ENCODE peak calls at places on chromosomes 3 and 15, in five cellular contexts. O is Jurkat, Clone E6-1; A is GM12865; N is OCI-LY7; H is ovary. J is an unnamed sample.

GRCh38 chr15:39582286-39582976 is 1.6 kb downstream of the THBS1 start:
- DNase-seq in O (no peak), H (peak), A (no peak), N (no peak), J (no peak)

GRCh38 chr15:78696436-78696835 is 55.4 kb upstream of the CHRNB4 start:
- DNase-seq in A (no peak), H (no peak), O (no peak), N (no peak), J (no peak)

GRCh38 chr15:65049418-65049840 is 4.2 kb downstream of the SLC51B start:
- DNase-seq in H (peak), A (peak), N (peak), O (peak), J (peak)

GRCh38 chr3:11370134-11370533 is 97.9 kb downstream of the ATG7 start:
- DNase-seq in O (no peak), H (no peak), A (no peak), N (no peak), J (no peak)

GRCh38 chr3:181292984-181293383 is 303.4 kb upstream of the DNAJC19 start:
- DNase-seq in H (no peak), N (no peak), A (peak), O (no peak), J (no peak)

GRCh38 chr3:112640864-112641751 is at the start of gene CCDC80:
- DNase-seq in H (peak), N (no peak), O (no peak), A (peak), J (no peak)

GRCh38 chr3:20916966-20917606 is 731.1 kb upstream of the SGO1 start:
- DNase-seq in N (no peak), H (no peak), A (no peak), O (no peak), J (no peak)

GRCh38 chr15:83115831-83116565 is 8.6 kb downstream of the TM6SF1 start:
- DNase-seq in A (peak), N (no peak), O (no peak), H (no peak), J (no peak)

GRCh38 chr3:170572665-170573253 is 13.1 kb downstream of the SLC7A14 start:
- DNase-seq in H (no peak), O (no peak), A (peak), N (no peak), J (no peak)

GRCh38 chr3:141384157-141384556 is 15.9 kb downstream of the ZBTB38 start:
- DNase-seq in A (peak), O (no peak), N (no peak), H (no peak), J (no peak)

GRCh38 chr3:141386080-141386594 is 17.8 kb downstream of the ZBTB38 start:
- DNase-seq in H (no peak), A (no peak), N (peak), O (no peak), J (no peak)

GRCh38 chr3:141385386-141386079 is 17.2 kb downstream of the ZBTB38 start:
- DNase-seq in A (peak), O (no peak), H (no peak), N (peak), J (no peak)

GRCh38 chr3:141383555-141384129 is 15.3 kb downstream of the ZBTB38 start:
- DNase-seq in H (no peak), N (peak), O (no peak), A (peak), J (no peak)

DNA sequence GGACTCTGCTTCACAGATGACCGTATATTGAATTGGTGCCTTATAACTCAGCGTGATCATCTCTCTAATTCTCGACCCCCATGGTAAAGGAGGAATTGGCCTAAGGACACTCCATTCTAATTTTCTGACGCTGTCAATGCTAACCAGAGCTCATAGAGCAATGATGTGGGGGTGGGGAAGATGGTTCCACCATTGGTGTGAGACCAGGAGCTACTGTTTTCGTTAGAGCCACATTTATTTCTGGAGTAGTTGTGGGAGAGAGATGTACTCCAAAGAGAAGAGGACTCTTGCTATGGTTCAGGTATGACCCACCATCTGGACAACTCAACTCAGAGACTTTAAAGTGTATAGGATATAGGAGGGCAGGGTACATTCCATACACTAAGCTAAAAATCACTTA is 16.3 kb downstream of the ZBTB38 start:
- DNase-seq in O (no peak), H (no peak), A (peak), N (no peak), J (no peak)
- H3K4me3 ChIP-seq in O (no peak), H (no peak), A (peak), N (peak), J (no peak)

GRCh38 chr15:94203321-94203720 is 28.0 kb upstream of the MCTP2 start:
- DNase-seq in O (no peak), N (no peak), H (no peak), A (no peak), J (no peak)
- H3K4me3 ChIP-seq in O (no peak), N (no peak), H (no peak), A (no peak), J (no peak)

GRCh38 chr3:13091898-13092620 is 18.8 kb upstream of the IQSEC1 start:
- DNase-seq in O (peak), H (peak), N (peak), A (peak), J (peak)
- H3K4me3 ChIP-seq in O (no peak), H (no peak), N (no peak), A (no peak), J (peak)

GRCh38 chr15:52790166-52790708 is at the start of gene ONECUT1:
- DNase-seq in H (no peak), A (peak), N (peak), O (peak), J (no peak)
- H3K4me3 ChIP-seq in H (peak), A (peak), N (peak), O (peak), J (peak)

GRCh38 chr3:196499807-196500524 is 3.6 kb downstream of the RNF168 start:
- DNase-seq in H (no peak), N (no peak), O (no peak), A (peak), J (no peak)
- H3K4me3 ChIP-seq in H (peak), N (peak), O (peak), A (peak), J (peak)

DNA sequence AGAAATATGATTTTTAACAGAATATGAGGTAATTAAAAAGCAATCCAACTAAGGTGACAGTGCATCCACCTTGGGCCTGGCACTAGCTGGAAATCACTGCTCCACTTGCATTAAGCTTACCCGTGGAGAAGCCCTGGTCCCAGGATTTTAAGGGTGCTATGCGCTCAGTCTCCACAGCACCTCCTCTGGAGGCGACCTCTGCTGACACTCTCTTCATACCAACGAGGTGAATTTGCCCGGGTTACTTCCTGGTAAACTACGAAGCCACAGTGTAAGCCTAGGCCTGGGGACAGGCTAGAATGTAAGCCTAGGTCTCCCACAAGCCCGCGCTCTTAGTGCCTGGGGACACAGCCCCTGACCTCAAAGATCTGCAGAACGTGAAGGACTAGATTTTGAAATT is 793 bp downstream of the APOD start:
- DNase-seq in A (no peak), H (no peak), O (peak), N (peak), J (no peak)
- H3K4me3 ChIP-seq in A (no peak), H (peak), O (no peak), N (no peak), J (peak)

DNA sequence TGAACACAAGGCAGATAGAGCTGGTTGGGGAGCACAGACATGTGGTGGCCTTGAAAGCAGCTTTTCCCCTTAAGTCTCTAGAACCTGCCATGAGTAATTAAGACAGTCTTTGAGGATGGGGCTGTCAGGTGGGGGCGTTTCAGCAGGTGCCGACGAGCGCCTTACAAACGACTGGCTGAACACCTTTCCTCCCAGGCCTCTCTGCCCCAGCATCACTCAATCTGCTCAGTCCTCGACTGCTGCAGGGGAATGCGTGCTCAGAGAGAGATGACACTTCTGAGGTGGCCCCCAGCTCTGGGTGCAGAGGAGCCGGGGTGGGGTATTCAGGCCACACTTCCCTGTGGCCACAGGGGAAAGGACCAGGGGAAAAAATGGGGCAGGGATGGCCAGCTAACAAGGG is 8.1 kb upstream of the NCKIPSD start:
- DNase-seq in A (no peak), N (no peak), O (no peak), H (no peak), J (no peak)
- H3K4me3 ChIP-seq in A (no peak), N (no peak), O (no peak), H (peak), J (peak)

J was measured in coronary artery.